ENCODE peak calls at places on chromosomes 2 and 18, in four cellular contexts. E is small intestine; H is CD8-positive, alpha-beta memory T cell; G is A549. K is an unnamed sample. For H3K9me3, the result is how much of the 10 kb centered on the place peaks cover.

GRCh38 chr2:74316616-74317295 is 26.5 kb downstream of the SLC4A5 start:
- DNase-seq in E (peak), H (no peak), G (no peak), K (no peak)

GRCh38 chr2:12774381-12774780 is 57.6 kb downstream of the TRIB2 start:
- DNase-seq in H (no peak), G (no peak), E (no peak), K (no peak)

GRCh38 chr2:43877782-43878464 is 39.2 kb downstream of the ABCG8 start:
- DNase-seq in E (peak), G (peak), H (peak), K (peak)

GRCh38 chr2:83196225-83196624 is 1262.9 kb downstream of the SUCLG1 start:
- DNase-seq in E (peak), G (peak), H (no peak), K (no peak)

GRCh38 chr2:240236217-240237111 is 96.0 kb upstream of the OTOS start:
- DNase-seq in H (no peak), G (no peak), E (no peak), K (no peak)

GRCh38 chr2:43158259-43158880 is 68.0 kb downstream of the ZFP36L2 start:
- DNase-seq in G (peak), H (no peak), E (peak), K (peak)

GRCh38 chr18:60060578-60060977 is 160.8 kb downstream of the PMAIP1 start:
- DNase-seq in H (no peak), G (no peak), E (no peak), K (no peak)

GRCh38 chr2:1755436-1756191 is 11.3 kb upstream of the PXDN start:
- DNase-seq in G (no peak), H (no peak), E (no peak), K (no peak)

GRCh38 chr2:221570321-221571107 is 1.6 kb downstream of the EPHA4 start:
- DNase-seq in G (no peak), E (no peak), H (peak), K (peak)

GRCh38 chr2:109402180-109402579 is 211.6 kb downstream of the SEPTIN10 start:
- DNase-seq in H (no peak), G (no peak), E (no peak), K (no peak)

GRCh38 chr2:62774555-62775366 is 69.2 kb downstream of the EHBP1 start:
- DNase-seq in G (peak), H (peak), E (peak), K (no peak)

GRCh38 chr18:6341709-6342108 is 73.0 kb downstream of the L3MBTL4 start:
- DNase-seq in G (no peak), H (no peak), E (no peak), K (no peak)
- H3K9me3 ChIP-seq in G (under half), H (under half), E (under half), K (under half)

DNA sequence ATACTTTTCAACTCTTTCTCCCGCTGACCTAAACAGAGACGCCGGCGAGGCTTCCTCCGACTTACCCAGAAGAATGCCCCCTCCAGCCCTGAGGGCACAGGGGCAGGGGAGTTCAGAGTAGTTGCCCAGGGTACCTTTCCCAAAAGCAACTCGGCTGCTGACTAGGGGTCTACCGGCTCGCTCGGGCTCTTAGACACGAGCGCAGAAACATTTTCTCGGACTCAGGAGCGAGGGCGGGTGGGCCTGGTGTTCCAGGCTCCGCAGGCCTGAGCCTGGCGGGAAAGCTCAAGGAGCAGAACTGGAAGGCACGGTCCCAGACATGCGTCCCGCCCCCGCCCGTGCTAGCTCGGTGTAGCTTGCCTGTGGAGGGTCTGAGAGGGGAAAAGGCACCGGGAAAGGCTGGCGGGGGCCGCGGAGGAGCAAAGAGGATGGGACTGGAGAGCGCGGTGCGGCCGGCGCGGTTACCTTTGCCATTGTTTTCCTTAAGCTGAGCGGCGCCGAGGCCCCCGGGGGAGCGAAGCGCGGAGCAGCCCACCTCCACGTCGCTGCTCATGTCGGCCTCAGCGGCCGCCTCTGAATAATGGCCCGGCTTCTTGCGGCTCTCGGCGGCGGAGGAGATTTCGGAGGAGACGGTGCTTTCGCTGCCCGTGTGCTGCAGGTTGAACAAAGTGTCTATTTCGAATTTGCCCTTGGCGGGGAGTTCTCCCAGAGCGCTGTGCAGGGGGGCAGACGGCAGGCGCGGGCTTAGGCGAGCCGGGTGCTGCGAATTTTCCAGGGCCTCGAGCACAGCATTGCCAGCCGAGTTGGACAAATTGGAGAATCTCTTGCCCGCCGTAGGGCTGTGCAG is 654 bp downstream of the EVX2 start:
- DNase-seq in H (no peak), G (no peak), E (no peak), K (no peak)
- H3K9me3 ChIP-seq in H (under half), G (under half), E (under half), K (under half)

GRCh38 chr2:16070648-16070971 is 130.3 kb downstream of the MYCN start:
- DNase-seq in H (no peak), E (no peak), G (no peak), K (no peak)
- H3K9me3 ChIP-seq in H (under half), E (under half), G (under half), K (under half)

GRCh38 chr2:119721462-119721861 is 38.3 kb upstream of the PTPN4 start:
- DNase-seq in E (no peak), G (no peak), H (no peak), K (no peak)
- H3K9me3 ChIP-seq in E (under half), G (under half), H (under half), K (under half)

GRCh38 chr18:13915973-13916372 is 637 bp upstream of the MC2R start:
- DNase-seq in H (no peak), G (no peak), E (no peak), K (no peak)

GRCh38 chr18:13916559-13916958 is 1.2 kb upstream of the MC2R start:
- DNase-seq in H (no peak), G (no peak), E (no peak), K (no peak)

GRCh38 chr18:13914756-13915155 is 580 bp downstream of the MC2R start:
- DNase-seq in H (no peak), G (no peak), E (no peak), K (no peak)

GRCh38 chr18:13914170-13914569 is 1.2 kb downstream of the MC2R start:
- DNase-seq in H (no peak), E (no peak), G (no peak), K (no peak)

DNA sequence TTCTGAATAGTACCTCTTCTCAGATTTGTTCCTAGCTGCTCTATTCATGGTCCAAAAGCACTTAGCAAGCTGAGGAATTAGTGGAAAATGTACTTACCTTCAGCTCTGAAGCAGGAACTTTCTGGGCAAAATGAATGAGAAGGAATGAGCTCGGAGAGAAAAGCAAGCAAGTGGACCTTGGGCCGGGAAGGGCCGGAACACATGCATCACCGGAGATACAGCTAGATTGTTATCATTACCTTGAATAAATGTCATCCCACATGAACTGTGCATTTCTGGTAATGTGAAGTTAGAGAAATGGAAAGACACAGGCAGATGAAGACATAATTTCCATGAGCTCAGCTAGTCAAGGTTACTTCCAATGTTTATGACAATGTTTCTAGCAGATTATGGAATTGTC is at the start of gene MC2R:
- DNase-seq in H (no peak), G (no peak), E (no peak), K (no peak)
- H3K9me3 ChIP-seq in H (under half), G (under half), E (under half), K (under half)

GRCh38 chr2:31688282-31688681 is 107.5 kb upstream of the SRD5A2 start:
- DNase-seq in E (no peak), H (no peak), G (peak), K (no peak)
- H3K9me3 ChIP-seq in E (under half), H (under half), G (under half), K (under half)

DNA sequence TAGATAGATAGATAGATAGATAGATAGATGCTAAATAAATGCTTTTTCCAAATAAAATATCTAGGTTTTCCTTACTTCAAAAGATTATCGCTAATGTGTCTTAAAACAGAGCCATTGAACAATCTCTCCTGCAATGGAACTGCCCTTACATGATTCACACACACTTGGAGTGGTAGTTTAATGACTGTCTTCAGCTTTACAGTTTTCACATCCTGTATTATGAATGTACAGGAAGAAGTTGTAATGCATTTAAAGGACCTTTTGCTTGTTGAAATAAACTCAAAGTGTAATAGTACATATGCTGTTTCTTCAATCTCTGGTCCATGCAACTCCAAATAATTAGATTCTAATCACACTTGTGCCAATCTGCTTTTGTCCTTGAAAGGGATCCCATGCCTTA is 797.6 kb upstream of the CDH2 start:
- DNase-seq in G (no peak), E (no peak), H (no peak), K (no peak)
- H3K9me3 ChIP-seq in G (under half), E (under half), H (under half), K (under half)

K was measured in transverse colon.